ENCODE peak calls at places on chromosomes 16 and 17, in four cellular contexts. One of them, this sample, is unnamed.

GRCh38 chr17:73234746-73235145 is 26.9 kb downstream of the CPSF4L start:
- DNase-seq in AG20443: no peak
- DNase-seq in sigmoid colon: no peak
- DNase-seq in A549: no peak
- DNase-seq in this sample: no peak

GRCh38 chr17:53150101-53150698 is 672.5 kb upstream of the KIF2B start:
- DNase-seq in AG20443: no peak
- DNase-seq in sigmoid colon: no peak
- DNase-seq in A549: no peak
- DNase-seq in this sample: no peak

GRCh38 chr17:14950216-14950615 is 314.9 kb downstream of the PMP22 start:
- DNase-seq in AG20443: peak; percentile 50
- DNase-seq in sigmoid colon: no peak
- DNase-seq in A549: no peak
- DNase-seq in this sample: no peak

GRCh38 chr17:44916059-44916780 is 920 bp upstream of the GFAP start:
- DNase-seq in AG20443: peak; percentile 19
- DNase-seq in sigmoid colon: no peak
- DNase-seq in A549: no peak
- DNase-seq in this sample: no peak

GRCh38 chr17:82439194-82439828 is 11.2 kb downstream of the CYBC1 start:
- DNase-seq in AG20443: no peak
- DNase-seq in sigmoid colon: no peak
- DNase-seq in A549: no peak
- DNase-seq in this sample: no peak

GRCh38 chr16:22848451-22848850 is 34.5 kb downstream of the HS3ST2 start:
- DNase-seq in AG20443: no peak
- DNase-seq in sigmoid colon: no peak
- DNase-seq in A549: no peak
- DNase-seq in this sample: no peak

GRCh38 chr17:27535178-27535928 is 79.1 kb downstream of the KSR1 start:
- DNase-seq in AG20443: no peak
- DNase-seq in sigmoid colon: no peak
- DNase-seq in A549: no peak
- DNase-seq in this sample: no peak

GRCh38 chr16:62035115-62036092 is 834 bp downstream of the CDH8 start:
- DNase-seq in AG20443: peak; percentile 35
- DNase-seq in sigmoid colon: no peak
- DNase-seq in A549: no peak
- DNase-seq in this sample: peak; percentile 28

GRCh38 chr17:42153919-42154491 is 784 bp downstream of the RAB5C start:
- DNase-seq in AG20443: no peak
- DNase-seq in sigmoid colon: no peak
- DNase-seq in A549: no peak
- DNase-seq in this sample: no peak

GRCh38 chr16:1287982-1288670 is 21.3 kb upstream of the UBE2I start:
- DNase-seq in AG20443: peak; percentile 76
- DNase-seq in sigmoid colon: no peak
- DNase-seq in A549: no peak
- DNase-seq in this sample: no peak

GRCh38 chr17:49588726-49589555 is 13.3 kb downstream of the NXPH3 start:
- DNase-seq in AG20443: peak; percentile 87
- DNase-seq in sigmoid colon: peak; percentile 46
- DNase-seq in A549: no peak
- DNase-seq in this sample: no peak

GRCh38 chr17:28133562-28133970 is 91.1 kb downstream of the NLK start:
- DNase-seq in AG20443: peak; percentile 29
- DNase-seq in sigmoid colon: no peak
- DNase-seq in A549: no peak
- DNase-seq in this sample: no peak

GRCh38 chr16:57349212-57350031 is 9.2 kb upstream of the CCL22 start:
- DNase-seq in AG20443: no peak
- DNase-seq in sigmoid colon: no peak
- DNase-seq in A549: no peak
- DNase-seq in this sample: no peak

GRCh38 chr17:73474370-73474988 is 162.7 kb upstream of the CDC42EP4 start:
- DNase-seq in AG20443: peak; percentile 53
- DNase-seq in sigmoid colon: peak; percentile 73
- DNase-seq in A549: peak; percentile 63
- DNase-seq in this sample: peak; percentile 80

GRCh38 chr17:73455050-73455687 is 143.4 kb upstream of the CDC42EP4 start:
- DNase-seq in AG20443: no peak
- DNase-seq in sigmoid colon: no peak
- DNase-seq in A549: no peak
- DNase-seq in this sample: peak; percentile 74

GRCh38 chr16:20878682-20879147 is 21.4 kb downstream of the DCUN1D3 start:
- DNase-seq in AG20443: no peak
- DNase-seq in sigmoid colon: no peak
- DNase-seq in A549: no peak
- DNase-seq in this sample: no peak

This sample was measured in COR-L47.